ENCODE peak calls at places on chromosome 4, in nine cellular contexts. T is esophagus muscularis mucosa, U is ovary, Q is breast epithelium, Y is sigmoid colon, F is body of pancreas, D is uterus, Z is heart left ventricle, S is vagina. W is an unnamed sample.
A peak's percentile ranks its signal among the peaks of the same experiment; 100 is the strongest.

GRCh38 chr4:106569151-106570029 is 200.8 kb upstream of the GIMD1 start:
- DNase-seq in F (no peak), Z (no peak), T (no peak), Y (no peak), D (no peak), S (no peak), U (no peak), Q (no peak), W (no peak)

GRCh38 chr4:189785257-189785656 is 155.4 kb upstream of the FRG1 start:
- DNase-seq in T (no peak), Q (no peak), U (no peak), Y (no peak), S (no peak), D (no peak), F (no peak), Z (no peak), W (no peak)

GRCh38 chr4:169054879-169055278 is 44.8 kb upstream of the CBR4 start:
- DNase-seq in S (no peak), D (no peak), Y (no peak), Q (no peak), U (no peak), Z (no peak), T (no peak), F (no peak), W (no peak)

GRCh38 chr4:157128395-157128794 is 52.4 kb downstream of the GLRB start:
- DNase-seq in U (no peak), Q (no peak), Y (no peak), S (no peak), D (no peak), T (no peak), Z (no peak), F (peak; percentile 16), W (no peak)

GRCh38 chr4:107578321-107578720 is 141.7 kb downstream of the PAPSS1 start:
- DNase-seq in F (no peak), Z (no peak), D (no peak), Y (no peak), U (no peak), S (no peak), Q (no peak), T (no peak), W (no peak)

GRCh38 chr4:52545099-52546069 is 113.7 kb downstream of the USP46 start:
- DNase-seq in Z (peak; percentile 68), Y (peak; percentile 86), U (peak; percentile 84), T (peak; percentile 91), Q (peak; percentile 67), D (peak; percentile 75), S (no peak), F (peak; percentile 85), W (peak; percentile 85)

GRCh38 chr4:71231073-71231752 is 107.6 kb upstream of the SLC4A4 start:
- DNase-seq in Z (peak; percentile 95), D (peak; percentile 44), F (peak; percentile 80), U (peak; percentile 48), Y (peak; percentile 75), Q (no peak), S (no peak), T (no peak), W (peak; percentile 92)

GRCh38 chr4:4659871-4660651 is 118.2 kb upstream of the STX18 start:
- DNase-seq in F (no peak), Y (no peak), U (no peak), D (peak; percentile 36), Z (no peak), Q (no peak), T (no peak), S (no peak), W (no peak)

GRCh38 chr4:108043536-108043935 is 53.8 kb downstream of the HADH start:
- DNase-seq in T (no peak), Q (no peak), S (no peak), D (no peak), Z (no peak), F (no peak), U (no peak), Y (no peak), W (no peak)

GRCh38 chr4:107050525-107051135 is 14.5 kb upstream of the DKK2 start:
- DNase-seq in Q (no peak), F (no peak), S (no peak), U (no peak), Y (no peak), D (no peak), T (no peak), Z (no peak), W (no peak)

GRCh38 chr4:81590596-81590995 is 118.9 kb upstream of the RASGEF1B start:
- DNase-seq in T (no peak), D (no peak), S (no peak), F (no peak), U (no peak), Z (no peak), Q (no peak), Y (no peak), W (no peak)

GRCh38 chr4:3472411-3473141 is 9.5 kb downstream of the DOK7 start:
- DNase-seq in Q (no peak), F (peak; percentile 92), T (no peak), D (no peak), Z (no peak), U (no peak), S (no peak), Y (no peak), W (no peak)

GRCh38 chr4:101101072-101101471 is 246.3 kb downstream of the PPP3CA start:
- DNase-seq in F (no peak), T (no peak), D (no peak), U (no peak), S (no peak), Z (no peak), Y (no peak), Q (no peak), W (no peak)

GRCh38 chr4:14787221-14787620 is 215.1 kb upstream of the CPEB2 start:
- DNase-seq in S (no peak), F (no peak), D (no peak), Q (no peak), Z (no peak), T (no peak), Y (no peak), U (no peak), W (no peak)

GRCh38 chr4:109746728-109747127 is 16.9 kb upstream of the PLA2G12A start:
- DNase-seq in U (no peak), F (no peak), Q (no peak), S (no peak), T (no peak), Y (no peak), Z (no peak), D (no peak), W (no peak)

GRCh38 chr4:53196195-53196641 is 169.6 kb downstream of the SCFD2 start:
- DNase-seq in T (no peak), Z (no peak), Q (no peak), F (no peak), D (no peak), S (no peak), U (no peak), Y (no peak), W (no peak)

GRCh38 chr4:20760053-20760452 is 59.8 kb downstream of the PACRGL start:
- DNase-seq in T (no peak), F (no peak), Y (no peak), Q (no peak), U (no peak), S (no peak), Z (no peak), D (no peak), W (no peak)

GRCh38 chr4:103372002-103372558 is 173.9 kb upstream of the CENPE start:
- DNase-seq in F (no peak), Q (no peak), S (no peak), T (no peak), Z (no peak), D (no peak), U (no peak), Y (no peak), W (no peak)

GRCh38 chr4:139603576-139604387 is 47.8 kb upstream of the SETD7 start:
- DNase-seq in Z (no peak), S (no peak), F (peak; percentile 45), U (no peak), T (no peak), Y (no peak), D (no peak), Q (no peak), W (no peak)

DNA sequence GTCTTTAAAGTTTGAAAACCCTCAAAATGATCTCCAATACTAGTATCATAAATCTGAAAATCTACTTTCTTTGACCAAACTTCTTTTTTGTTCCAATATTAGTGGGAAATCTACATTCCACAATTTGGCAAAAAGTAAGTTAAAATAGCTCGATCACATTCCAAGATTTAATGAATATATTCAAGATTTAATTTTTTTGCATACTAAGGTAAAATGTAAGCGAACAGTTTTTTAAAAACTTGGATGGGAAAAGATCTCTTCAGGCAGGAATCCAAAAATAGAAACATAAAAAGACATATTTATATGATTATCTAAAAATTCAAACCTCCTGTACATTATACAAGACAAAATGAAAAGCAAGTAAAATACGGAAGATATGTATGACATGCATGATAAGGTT is 31.2 kb downstream of the CNOT6L start:
- DNase-seq in Y (no peak), S (no peak), T (no peak), U (no peak), Z (no peak), Q (no peak), F (no peak), D (no peak), W (no peak)
- H3K4me1 ChIP-seq in Y (peaks cover 25% of the 10 kb centered on the region), S (peaks cover 18% of the 10 kb centered on the region), T (peaks cover 31% of the 10 kb centered on the region), U (peaks cover 5% of the 10 kb centered on the region), Z (peaks cover 17% of the 10 kb centered on the region), Q (no peaks in the 10 kb centered on the region), F (peaks cover 33% of the 10 kb centered on the region), D (no peaks in the 10 kb centered on the region), W (peaks cover 61% of the 10 kb centered on the region)

DNA sequence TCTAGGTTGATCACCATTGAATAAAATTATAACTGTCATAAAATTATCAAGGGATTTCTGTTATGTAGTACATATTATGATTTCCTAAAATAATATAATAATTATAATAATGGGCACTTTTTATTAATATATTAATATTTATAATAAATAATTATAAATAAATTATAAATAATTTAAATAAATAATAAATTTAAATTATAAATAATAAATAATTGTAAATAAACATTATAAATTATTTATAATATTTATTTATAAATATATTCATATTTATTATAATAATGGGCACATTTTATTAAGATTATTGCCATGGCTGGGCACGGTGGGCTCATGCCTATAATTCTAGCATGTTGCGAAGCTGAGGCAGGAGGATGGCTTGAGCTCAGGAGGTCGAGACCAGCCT is 24.5 kb downstream of the RAP1GDS1 start:
- DNase-seq in U (no peak), T (no peak), Q (no peak), S (no peak), Z (no peak), F (no peak), D (no peak), Y (no peak), W (no peak)
- TF ChIP-seq POLR2A in U (no peak), T (no peak), Q (no peak), S (no peak), Z (no peak), F (no peak), D (no peak), Y (no peak), W (no peak)

DNA sequence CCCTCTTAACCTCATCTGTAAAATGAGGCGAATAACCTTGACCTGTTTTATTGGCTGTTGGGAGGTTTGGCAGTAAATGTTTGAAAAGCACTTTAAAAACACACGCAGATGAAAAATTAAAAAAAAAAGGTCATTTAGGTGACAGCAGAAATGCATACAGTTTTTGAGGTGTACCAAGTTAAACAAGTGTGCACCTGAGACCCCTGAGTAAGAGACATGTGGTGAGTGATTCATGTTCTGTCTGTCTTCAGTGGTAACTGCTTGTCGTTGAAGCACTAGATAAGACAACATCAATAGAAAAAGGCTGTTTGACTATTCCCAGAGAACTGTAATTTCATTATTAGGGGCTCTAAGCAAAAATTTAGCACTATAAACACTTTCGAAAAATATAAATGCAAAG is 608.4 kb upstream of the PITX2 start:
- DNase-seq in U (no peak), Y (no peak), T (no peak), F (no peak), S (no peak), D (no peak), Q (no peak), Z (no peak), W (no peak)
- H3K4me1 ChIP-seq in U (no peaks in the 10 kb centered on the region), Y (no peaks in the 10 kb centered on the region), T (no peaks in the 10 kb centered on the region), F (no peaks in the 10 kb centered on the region), S (no peaks in the 10 kb centered on the region), D (no peaks in the 10 kb centered on the region), Q (no peaks in the 10 kb centered on the region), Z (no peaks in the 10 kb centered on the region), W (no peaks in the 10 kb centered on the region)

GRCh38 chr4:145936142-145937020 is 2.2 kb downstream of the ZNF827 start:
- DNase-seq in S (no peak), D (peak; percentile 73), Q (peak; percentile 57), Y (peak; percentile 85), T (peak; percentile 92), Z (peak; percentile 80), F (peak; percentile 70), U (peak; percentile 79), W (peak; percentile 63)
- TF ChIP-seq POLR2A in S (no peak), D (no peak), Q (no peak), Y (no peak), T (no peak), Z (no peak), F (peak; percentile 15), U (no peak), W (no peak)

W was measured in stomach.